ENCODE peak calls at places on chromosome 2, in six cellular contexts. I is stimulated activated CD8-positive, alpha-beta memory T cell treated with anti-CD3 and anti-CD28 coated beads, Interleukin-4, amount 100 ng/mL, for 48 hours; Z is AG20443; O is activated CD4-positive, alpha-beta T cell treated with anti-CD3 and anti-CD28 coated beads, Interleukin-2, amount 10 ng/mL, durations not matched to agents 7 days and 5 days; C is right lobe of liver; Q is WTC11. H is an unnamed sample.

GRCh38 chr2:191041418-191042161 is 27.6 kb upstream of the STAT1 start:
- DNase-seq in Q (peak), O (no peak), Z (peak), I (no peak), C (no peak), H (no peak)

GRCh38 chr2:27724905-27725693 is 46.4 kb upstream of the MRPL33 start:
- DNase-seq in C (no peak), I (no peak), O (no peak), Z (peak), Q (no peak), H (peak)

GRCh38 chr2:237572742-237573101 is 6.3 kb downstream of the PRLH start:
- DNase-seq in Z (no peak), Q (no peak), O (no peak), C (peak), I (no peak), H (no peak)

GRCh38 chr2:24978661-24979060 is 6.9 kb upstream of the DNAJC27 start:
- DNase-seq in C (no peak), Q (no peak), I (no peak), Z (no peak), O (no peak), H (no peak)

GRCh38 chr2:75053484-75054112 is 95.2 kb downstream of the POLE4 start:
- DNase-seq in I (no peak), C (no peak), O (peak), Z (peak), Q (peak), H (no peak)

GRCh38 chr2:28753043-28753683 is 1.5 kb downstream of the PPP1CB start:
- DNase-seq in I (peak), Z (peak), Q (no peak), O (peak), C (peak), H (peak)

GRCh38 chr2:101983928-101984327 is 7.8 kb upstream of the IL1R2 start:
- DNase-seq in Z (peak), O (no peak), Q (no peak), C (no peak), I (no peak), H (no peak)

GRCh38 chr2:187054501-187055319 is 205.7 kb upstream of the ZSWIM2 start:
- DNase-seq in C (no peak), Q (peak), O (no peak), Z (no peak), I (no peak), H (no peak)

GRCh38 chr2:118576109-118576855 is 271.2 kb downstream of the EN1 start:
- DNase-seq in I (no peak), O (no peak), Z (peak), C (no peak), Q (no peak), H (no peak)

GRCh38 chr2:94872088-94872618 is 923 bp downstream of the TEKT4 start:
- DNase-seq in O (no peak), C (no peak), I (no peak), Z (no peak), Q (no peak), H (no peak)

GRCh38 chr2:71243548-71244301 is 16.8 kb upstream of the PAIP2B start:
- DNase-seq in O (no peak), Q (no peak), C (no peak), I (no peak), Z (no peak), H (peak)

H was measured in myocyte.